ENCODE peak calls at places on chromosomes 4 and X, in five cellular contexts. M, A, F, D and S are unnamed samples.

GRCh38 chr4:162010362-162010761 is 153.4 kb downstream of the FSTL5 start:
- DNase-seq in F (no peak), D (no peak), A (no peak), M (no peak), S (no peak)

GRCh38 chrX:98068210-98068609 is 1184.5 kb downstream of the RPA4 start:
- DNase-seq in D (no peak), M (peak; percentile 1), A (no peak), F (no peak), S (no peak)

GRCh38 chr4:99447079-99447478 is 11.9 kb upstream of the ADH7 start:
- DNase-seq in A (no peak), D (no peak), M (peak; percentile 62), F (peak; percentile 13), S (no peak)

GRCh38 chr4:156830356-156830755 is 141.2 kb downstream of the PDGFC start:
- DNase-seq in F (no peak), D (no peak), A (no peak), M (no peak), S (no peak)

GRCh38 chrX:39953879-39954278 is 143.9 kb downstream of the BCOR start:
- DNase-seq in M (no peak), F (no peak), A (no peak), D (no peak), S (no peak)

GRCh38 chr4:122798101-122798500 is 28.5 kb upstream of the FGF2 start:
- DNase-seq in D (no peak), M (peak; percentile 11), F (peak; percentile 6), A (no peak), S (no peak)

GRCh38 chr4:113293673-113294072 is 244.2 kb downstream of the ANK2 start:
- DNase-seq in D (no peak), M (no peak), A (no peak), F (no peak), S (no peak)

GRCh38 chr4:128686032-128686465 is 123.5 kb upstream of the JADE1 start:
- DNase-seq in M (no peak), A (no peak), D (no peak), F (no peak), S (no peak)

GRCh38 chr4:168848977-168849687 is 160.9 kb downstream of the CBR4 start:
- DNase-seq in D (no peak), A (no peak), M (no peak), F (no peak), S (no peak)

GRCh38 chr4:56705373-56705772 is 24.3 kb upstream of the HOPX start:
- DNase-seq in D (no peak), F (no peak), A (no peak), M (no peak), S (no peak)

GRCh38 chrX:149699761-149700160 is 12.1 kb upstream of the MAGEA11 start:
- DNase-seq in M (no peak), A (no peak), D (no peak), F (no peak), S (no peak)

GRCh38 chr4:7366180-7366957 is 68.4 kb downstream of the PSAPL1 start:
- DNase-seq in M (no peak), D (no peak), A (no peak), F (no peak), S (no peak)

GRCh38 chr4:159010563-159011260 is 92.2 kb upstream of the RAPGEF2 start:
- DNase-seq in A (no peak), D (no peak), F (no peak), M (no peak), S (no peak)

GRCh38 chr4:173167793-173168395 is 717 bp upstream of the GALNT7 start:
- DNase-seq in F (peak; percentile 32), A (no peak), D (peak; percentile 21), M (no peak), S (peak; percentile 13)